ENCODE peak calls at places on chromosome 11, in seven cellular contexts. T is IMR-90, A is H9, Y is mesenchymal stem cell, E is neuronal stem cell, W is H1, Q is trophoblast cell. O is an unnamed sample.

GRCh38 chr11:134033276-134033675 is 35.6 kb upstream of the JAM3 start:
- DNase-seq in E (no peak), A (no peak), Q (no peak), Y (no peak), T (no peak), W (no peak), O (no peak)

GRCh38 chr11:81010631-81011030 is 1569.8 kb upstream of the TENM4 start:
- DNase-seq in A (no peak), T (no peak), Y (no peak), E (no peak), W (no peak), Q (no peak), O (no peak)

GRCh38 chr11:116244889-116245288 is 527.9 kb downstream of the BUD13 start:
- DNase-seq in W (no peak), Y (no peak), A (no peak), Q (no peak), E (no peak), T (no peak), O (no peak)

GRCh38 chr11:15118431-15118830 is 3.7 kb downstream of the INSC start:
- DNase-seq in A (no peak), Y (no peak), T (no peak), E (no peak), Q (no peak), W (no peak), O (no peak)

GRCh38 chr11:132448334-132448995 is 1078.0 kb downstream of the NTM start:
- DNase-seq in E (no peak), W (no peak), Y (no peak), T (no peak), A (peak; percentile 36), Q (no peak), O (peak; percentile 32)

GRCh38 chr11:73001615-73002014 is 140.5 kb downstream of the FCHSD2 start:
- DNase-seq in W (no peak), E (no peak), T (no peak), A (no peak), Q (no peak), Y (no peak), O (no peak)

GRCh38 chr11:8085006-8085645 is 4.1 kb downstream of the TUB start:
- DNase-seq in Y (no peak), T (no peak), W (no peak), E (no peak), Q (no peak), A (no peak), O (no peak)

GRCh38 chr11:96199563-96200025 is 143.4 kb downstream of the MAML2 start:
- DNase-seq in Q (peak; percentile 84), A (no peak), W (no peak), Y (peak; percentile 87), T (peak; percentile 80), E (no peak), O (no peak)

GRCh38 chr11:119460582-119460981 is 37.6 kb upstream of the THY1 start:
- DNase-seq in Y (peak; percentile 60), T (peak; percentile 97), A (no peak), Q (no peak), E (no peak), W (no peak), O (no peak)

GRCh38 chr11:57480409-57481137 is 20.2 kb downstream of the RTN4RL2 start:
- DNase-seq in T (peak; percentile 25), A (peak; percentile 87), Q (peak; percentile 62), E (no peak), Y (peak; percentile 53), W (peak; percentile 97), O (peak; percentile 92)

GRCh38 chr11:64560941-64561340 is 30.1 kb upstream of the SLC22A12 start:
- DNase-seq in T (no peak), Q (no peak), W (no peak), E (no peak), A (no peak), Y (no peak), O (no peak)

GRCh38 chr11:64558869-64559268 is 32.2 kb upstream of the SLC22A12 start:
- DNase-seq in T (no peak), A (no peak), W (no peak), Q (no peak), Y (no peak), E (no peak), O (no peak)

GRCh38 chr11:64561984-64562722 is 28.9 kb upstream of the SLC22A12 start:
- DNase-seq in W (no peak), T (no peak), A (no peak), Q (no peak), Y (no peak), E (no peak), O (no peak)

GRCh38 chr11:64559351-64560138 is 31.5 kb upstream of the SLC22A12 start:
- DNase-seq in T (no peak), A (peak; percentile 72), Y (no peak), E (no peak), Q (no peak), W (no peak), O (peak; percentile 75)

GRCh38 chr11:64560139-64560771 is 30.8 kb upstream of the SLC22A12 start:
- DNase-seq in A (peak; percentile 47), E (no peak), W (no peak), Y (no peak), Q (no peak), T (no peak), O (peak; percentile 55)
- H3K23ac ChIP-seq in A (no peak overlapping the region), E (peak overlapping the region; percentile 68), W (no peak overlapping the region), Y (no peak overlapping the region), Q (no peak overlapping the region), T (no peak overlapping the region), O (no peak overlapping the region)

DNA sequence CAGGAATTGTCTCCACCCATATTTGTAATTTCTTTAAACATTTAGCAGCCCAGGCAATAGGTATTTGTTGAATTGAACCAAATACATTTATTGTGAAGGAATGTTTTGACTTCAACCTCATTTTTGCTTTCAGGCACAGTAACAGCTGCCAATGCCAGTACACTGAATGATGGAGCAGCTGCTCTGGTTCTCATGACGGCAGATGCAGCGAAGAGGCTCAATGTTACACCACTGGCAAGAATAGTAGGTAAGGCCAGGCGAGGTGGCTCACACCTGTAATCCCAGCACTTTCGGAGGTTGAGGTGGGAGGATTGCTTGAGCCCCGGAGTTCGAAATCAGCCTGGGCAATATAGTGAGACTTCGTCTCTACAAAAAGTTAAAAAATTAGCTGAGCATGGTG is 20.9 kb downstream of the ACAT1 start:
- DNase-seq in E (no peak), Q (peak; percentile 37), W (no peak), A (no peak), Y (no peak), T (no peak), O (no peak)
- H3K23ac ChIP-seq in E (no peak overlapping the region), Q (no peak overlapping the region), W (no peak overlapping the region), A (no peak overlapping the region), Y (no peak overlapping the region), T (no peak overlapping the region), O (no peak overlapping the region)

GRCh38 chr11:103920449-103920848 is 116.0 kb upstream of the DDI1 start:
- DNase-seq in W (no peak), A (no peak), T (peak; percentile 73), Q (no peak), Y (peak; percentile 35), E (no peak), O (no peak)
- H3K23ac ChIP-seq in W (no peak overlapping the region), A (no peak overlapping the region), T (no peak overlapping the region), Q (no peak overlapping the region), Y (no peak overlapping the region), E (no peak overlapping the region), O (no peak overlapping the region)

GRCh38 chr11:10500757-10501684 is 40.0 kb downstream of the RNF141 start:
- DNase-seq in T (no peak), A (no peak), W (no peak), E (no peak), Y (no peak), Q (no peak), O (no peak)
- H3K23ac ChIP-seq in T (no peak overlapping the region), A (no peak overlapping the region), W (no peak overlapping the region), E (no peak overlapping the region), Y (no peak overlapping the region), Q (no peak overlapping the region), O (no peak overlapping the region)

GRCh38 chr11:69639843-69640242 is 1.1 kb upstream of the CCND1 start:
- DNase-seq in W (no peak), Y (no peak), T (no peak), Q (no peak), A (no peak), E (no peak), O (no peak)
- H3K23ac ChIP-seq in W (no peak overlapping the region), Y (no peak overlapping the region), T (peak overlapping the region; percentile 99), Q (no peak overlapping the region), A (no peak overlapping the region), E (no peak overlapping the region), O (no peak overlapping the region)

DNA sequence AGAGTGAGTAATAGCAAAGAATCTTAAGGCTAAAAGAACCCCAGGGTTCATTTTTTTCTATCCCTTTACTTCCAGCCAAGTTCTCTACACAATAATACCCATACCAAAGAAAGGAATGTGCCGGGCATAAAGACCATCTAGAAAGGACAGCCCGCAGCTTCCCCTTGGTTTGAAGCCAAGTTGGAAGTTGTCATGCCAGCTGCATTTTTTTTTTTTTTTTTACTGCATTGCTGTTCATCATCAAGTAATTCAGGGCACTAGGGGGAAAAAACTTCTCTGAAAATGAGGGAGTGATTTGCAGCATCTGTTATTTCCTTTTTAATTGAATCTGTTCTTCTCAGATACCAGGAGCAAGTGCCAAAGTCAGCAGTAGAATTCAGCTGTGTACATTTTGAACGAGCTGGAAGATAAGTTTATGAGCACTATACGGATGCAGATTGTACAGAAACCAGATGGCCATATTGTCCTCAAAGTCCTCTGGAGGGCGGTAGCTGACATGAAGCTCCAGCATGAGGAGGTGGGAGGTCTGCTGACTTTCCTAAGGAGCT is 56.4 kb downstream of the UBASH3B start:
- DNase-seq in T (no peak), W (no peak), Y (peak; percentile 56), A (no peak), E (no peak), Q (no peak), O (peak; percentile 38)
- H3K23ac ChIP-seq in T (no peak overlapping the region), W (no peak overlapping the region), Y (no peak overlapping the region), A (no peak overlapping the region), E (no peak overlapping the region), Q (no peak overlapping the region), O (no peak overlapping the region)

DNA sequence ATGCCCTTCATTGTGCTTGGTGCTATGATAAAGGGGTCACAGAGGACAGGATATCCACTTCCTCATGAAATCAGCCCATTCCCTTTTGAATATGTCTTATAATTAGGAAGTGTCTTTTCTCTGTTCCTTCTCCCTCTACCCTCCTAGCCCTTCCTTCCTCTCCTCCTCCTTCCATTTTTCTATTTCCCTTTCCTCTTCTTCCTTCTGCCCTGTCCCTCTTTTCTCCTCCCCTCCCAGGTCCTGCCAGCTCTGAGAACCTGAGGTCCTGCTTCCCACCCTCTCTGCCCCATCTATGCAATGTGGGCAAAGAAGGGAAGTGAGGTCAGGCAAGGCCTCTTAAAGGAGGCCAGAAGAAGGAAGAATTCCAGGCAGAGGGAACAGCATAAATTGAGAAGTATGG is 7.8 kb upstream of the UBASH3B start:
- DNase-seq in Y (no peak), E (no peak), A (no peak), W (no peak), Q (no peak), T (no peak), O (no peak)
- H3K23ac ChIP-seq in Y (no peak overlapping the region), E (no peak overlapping the region), A (no peak overlapping the region), W (no peak overlapping the region), Q (no peak overlapping the region), T (peak overlapping the region; percentile 55), O (no peak overlapping the region)

DNA sequence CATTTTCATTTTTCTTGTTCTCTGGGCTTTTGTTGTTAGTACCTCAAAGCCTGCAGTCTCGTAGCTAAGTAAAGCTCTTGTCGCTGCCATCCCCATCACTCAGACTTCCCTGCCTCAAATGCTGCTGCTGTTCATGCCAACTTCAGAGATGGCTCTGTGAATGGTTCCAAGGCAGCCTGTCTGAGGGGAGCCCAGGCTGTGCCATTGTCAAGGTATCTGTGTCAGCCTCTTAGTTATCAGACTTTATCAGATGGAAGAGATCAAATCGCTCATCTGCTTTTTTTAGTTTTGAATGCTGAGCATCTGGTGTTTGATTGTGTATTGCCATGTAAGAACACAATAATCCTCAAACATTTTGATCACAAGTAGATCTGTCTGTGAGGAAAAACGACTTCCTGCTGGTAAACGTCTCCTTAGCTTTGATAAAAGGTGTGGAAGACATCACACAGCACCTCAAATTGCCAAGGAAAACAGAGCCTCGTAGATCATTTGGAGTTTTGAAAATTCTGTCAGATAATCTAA is 304.2 kb upstream of the ZC3H12C start:
- DNase-seq in E (no peak), A (no peak), Q (no peak), T (no peak), W (no peak), Y (no peak), O (peak; percentile 91)
- H3K23ac ChIP-seq in E (no peak overlapping the region), A (no peak overlapping the region), Q (no peak overlapping the region), T (no peak overlapping the region), W (no peak overlapping the region), Y (no peak overlapping the region), O (no peak overlapping the region)